ENCODE peak calls at places on chromosomes 4 and X, in ten cellular contexts. D is HepG2, Z is RKO, W is KBM-7, P is HT1080, G is suprapubic skin, E is C1 segment of cervical spinal cord, N is right lobe of liver, A is neural crest cell, M is sigmoid colon. O is an unnamed sample.

GRCh38 chr4:111066887-111067286 is 444.0 kb upstream of the PITX2 start:
- DNase-seq in D (no peak), N (no peak), P (peak), Z (peak), A (no peak), W (no peak), M (no peak), E (no peak), G (no peak), O (no peak)

GRCh38 chrX:71216446-71216845 is 6.6 kb upstream of the GJB1 start:
- DNase-seq in P (no peak), W (peak), E (no peak), G (no peak), D (peak), N (peak), A (no peak), M (no peak), Z (no peak), O (no peak)

GRCh38 chrX:54178100-54178940 is 4.7 kb downstream of the FAM120C start:
- DNase-seq in M (no peak), E (no peak), P (peak), Z (peak), A (no peak), G (no peak), W (no peak), N (no peak), D (peak), O (no peak)

GRCh38 chr4:4534515-4535145 is 7.2 kb downstream of the STX18 start:
- DNase-seq in Z (no peak), N (no peak), G (no peak), M (no peak), A (no peak), P (no peak), D (peak), W (no peak), E (no peak), O (no peak)

GRCh38 chr4:82611982-82612381 is 50.2 kb upstream of the TMEM150C start:
- DNase-seq in N (no peak), G (no peak), D (no peak), Z (no peak), W (no peak), E (no peak), P (no peak), A (no peak), M (no peak), O (no peak)

GRCh38 chrX:153922932-153923857 is 2.9 kb downstream of the ARHGAP4 start:
- DNase-seq in W (no peak), Z (peak), A (no peak), P (no peak), G (peak), N (peak), E (peak), M (peak), D (no peak), O (no peak)

GRCh38 chr4:70996014-70996353 is 2.5 kb downstream of the DCK start:
- DNase-seq in N (no peak), A (no peak), W (peak), E (no peak), D (no peak), P (no peak), G (no peak), Z (peak), M (no peak), O (no peak)

GRCh38 chr4:71147261-71147660 is 153.8 kb downstream of the DCK start:
- DNase-seq in M (no peak), D (no peak), Z (no peak), G (no peak), N (no peak), W (no peak), E (no peak), P (peak), A (no peak), O (no peak)

GRCh38 chr4:98584265-98584664 is 74.1 kb downstream of the TSPAN5 start:
- DNase-seq in D (peak), P (no peak), N (no peak), W (no peak), M (no peak), Z (no peak), G (no peak), A (no peak), E (no peak), O (no peak)

GRCh38 chr4:27861381-27861787 is 1000.7 kb downstream of the STIM2 start:
- DNase-seq in D (peak), G (no peak), E (no peak), N (peak), W (peak), Z (peak), P (peak), A (peak), M (no peak), O (no peak)